ENCODE peak calls at places on chromosomes 5 and 9, in nine cellular contexts. G is psoas muscle, P is body of pancreas, M is adrenal gland, S is fibroblast of the aortic adventitia, R is ascending aorta, J is lower lobe of right lung, B is fibroblast of lung, I is cardiac fibroblast. A is an unnamed sample.

GRCh38 chr9:84723426-84723825 is 53.9 kb downstream of the NTRK2 start:
- DNase-seq in J (no peak), B (no peak), P (no peak), G (no peak), R (no peak), S (no peak), I (no peak), M (no peak), A (no peak)

GRCh38 chr5:152514827-152515397 is 109.8 kb upstream of the NMUR2 start:
- DNase-seq in B (peak), J (no peak), S (peak), I (peak), G (no peak), P (no peak), R (no peak), M (no peak), A (peak)

GRCh38 chr5:125696762-125697161 is 726.4 kb upstream of the GRAMD2B start:
- DNase-seq in J (no peak), S (peak), B (peak), R (no peak), P (peak), G (no peak), I (peak), M (no peak), A (peak)

GRCh38 chr9:86867658-86868313 is 79.5 kb downstream of the GAS1 start:
- DNase-seq in S (no peak), P (peak), G (no peak), M (no peak), J (no peak), B (no peak), I (no peak), R (no peak), A (no peak)

GRCh38 chr5:110478899-110479298 is 247.6 kb downstream of the TMEM232 start:
- DNase-seq in I (peak), M (no peak), R (no peak), B (peak), J (no peak), P (no peak), S (peak), G (no peak), A (peak)

GRCh38 chr5:129384736-129385135 is 75.4 kb upstream of the ADAMTS19 start:
- DNase-seq in P (no peak), G (no peak), M (no peak), B (peak), J (no peak), S (no peak), R (no peak), I (peak), A (no peak)

GRCh38 chr5:150846651-150847333 is 471 bp downstream of the IRGM start:
- DNase-seq in R (peak), P (peak), M (peak), J (no peak), G (no peak), I (peak), B (peak), S (peak), A (peak)

GRCh38 chr5:154312571-154312970 is 122.0 kb downstream of the GALNT10 start:
- DNase-seq in J (no peak), R (no peak), P (no peak), G (no peak), I (peak), S (peak), B (peak), M (no peak), A (peak)

GRCh38 chr9:12785251-12785880 is 10.5 kb downstream of the LURAP1L start:
- DNase-seq in P (peak), J (peak), R (peak), G (no peak), S (peak), I (peak), B (peak), M (peak), A (no peak)

GRCh38 chr9:74120470-74120869 is 376.7 kb upstream of the RORB start:
- DNase-seq in I (no peak), B (no peak), P (no peak), G (no peak), M (no peak), S (no peak), J (no peak), R (no peak), A (no peak)

GRCh38 chr9:135216666-135217431 is 129.4 kb downstream of the OLFM1 start:
- DNase-seq in S (peak), M (no peak), R (no peak), B (no peak), G (no peak), I (no peak), J (peak), P (peak), A (no peak)

GRCh38 chr5:81639556-81639955 is 111.3 kb downstream of the SSBP2 start:
- DNase-seq in R (no peak), S (peak), M (no peak), I (no peak), G (no peak), J (no peak), P (no peak), B (peak), A (peak)

GRCh38 chr5:6812800-6813731 is 99.8 kb downstream of the TENT4A start:
- DNase-seq in P (peak), B (peak), G (no peak), R (peak), J (no peak), S (peak), I (peak), M (peak), A (peak)

GRCh38 chr5:172715931-172716682 is 54.9 kb downstream of the DUSP1 start:
- DNase-seq in J (no peak), M (no peak), I (no peak), G (no peak), S (no peak), B (no peak), R (no peak), P (no peak), A (no peak)

GRCh38 chr5:33649801-33650482 is 209.2 kb downstream of the TARS1 start:
- DNase-seq in R (no peak), P (no peak), J (no peak), G (no peak), M (no peak), I (peak), S (peak), B (peak), A (peak)

GRCh38 chr5:65791721-65792698 is 70.0 kb downstream of the NLN start:
- DNase-seq in P (no peak), J (no peak), I (no peak), S (no peak), G (no peak), R (no peak), M (no peak), B (peak), A (no peak)

GRCh38 chr9:94974154-94974860 is 247.8 kb downstream of the AOPEP start:
- DNase-seq in G (no peak), J (no peak), R (peak), S (peak), P (no peak), M (no peak), B (no peak), I (peak), A (no peak)

GRCh38 chr9:95286151-95286550 is 31.4 kb downstream of the FANCC start:
- DNase-seq in I (no peak), S (peak), M (no peak), R (no peak), B (peak), G (no peak), J (no peak), P (no peak), A (peak)

GRCh38 chr9:132849168-132849831 is 28.8 kb downstream of the AK8 start:
- DNase-seq in I (no peak), S (peak), J (no peak), R (no peak), G (no peak), B (no peak), P (peak), M (peak), A (peak)

GRCh38 chr9:127116946-127117345 is 5.5 kb downstream of the ANGPTL2 start:
- DNase-seq in R (no peak), B (peak), J (no peak), I (peak), M (no peak), G (no peak), P (no peak), S (no peak), A (peak)

GRCh38 chr5:90644132-90644531 is 85.5 kb downstream of the ADGRV1 start:
- DNase-seq in P (no peak), G (no peak), I (no peak), B (no peak), M (no peak), J (no peak), R (no peak), S (no peak), A (no peak)

GRCh38 chr9:103734471-103734870 is 359.6 kb upstream of the SMC2 start:
- DNase-seq in I (peak), J (no peak), S (no peak), R (no peak), B (no peak), G (no peak), P (no peak), M (no peak), A (no peak)

GRCh38 chr5:14872070-14872989 is 752 bp upstream of the ANKH start:
- DNase-seq in P (peak), B (peak), G (peak), J (peak), S (peak), R (peak), M (peak), I (peak), A (peak)

GRCh38 chr5:142743677-142744441 is 26.3 kb upstream of the ARHGAP26 start:
- DNase-seq in B (peak), P (no peak), M (no peak), I (peak), G (no peak), R (no peak), S (peak), J (no peak), A (peak)

GRCh38 chr9:94899464-94900221 is 173.1 kb downstream of the AOPEP start:
- DNase-seq in R (no peak), S (no peak), G (no peak), P (no peak), J (no peak), B (peak), M (no peak), I (no peak), A (no peak)

GRCh38 chr5:74256947-74257573 is 383.5 kb downstream of the ENC1 start:
- DNase-seq in G (no peak), S (peak), R (no peak), J (no peak), B (no peak), M (no peak), P (no peak), I (no peak), A (peak)

GRCh38 chr5:2872676-2873075 is 121.2 kb upstream of the IRX2 start:
- DNase-seq in G (no peak), R (no peak), P (no peak), B (no peak), M (no peak), J (no peak), I (no peak), S (no peak), A (no peak)

GRCh38 chr9:32247173-32247572 is 137.3 kb upstream of the ACO1 start:
- DNase-seq in S (no peak), B (no peak), M (peak), G (no peak), J (no peak), I (no peak), R (no peak), P (no peak), A (no peak)

GRCh38 chr9:84296146-84296843 is 44.3 kb downstream of the SLC28A3 start:
- DNase-seq in R (no peak), I (peak), G (no peak), J (no peak), P (no peak), B (peak), M (peak), S (peak), A (peak)

GRCh38 chr9:78213696-78214095 is 22.2 kb upstream of the CEP78 start:
- DNase-seq in R (no peak), G (no peak), B (peak), I (peak), J (no peak), S (peak), P (no peak), M (no peak), A (peak)

GRCh38 chr5:179368806-179369529 is 23.7 kb upstream of the ADAMTS2 start:
- DNase-seq in S (no peak), I (no peak), J (peak), P (no peak), G (no peak), M (peak), R (no peak), B (no peak), A (no peak)

GRCh38 chr5:10301266-10301665 is 6.4 kb downstream of the CMBL start:
- DNase-seq in S (no peak), M (no peak), I (no peak), P (peak), J (no peak), R (no peak), B (no peak), G (no peak), A (no peak)

GRCh38 chr9:4077499-4078102 is 222.3 kb downstream of the GLIS3 start:
- DNase-seq in R (peak), M (peak), J (peak), I (peak), G (peak), B (peak), S (peak), P (peak), A (peak)

GRCh38 chr9:35938474-35939145 is 19.3 kb downstream of the OR2S2 start:
- DNase-seq in I (no peak), S (no peak), J (no peak), R (no peak), G (no peak), B (no peak), M (no peak), P (no peak), A (no peak)

GRCh38 chr9:5430912-5431311 is 6.8 kb downstream of the PLGRKT start:
- DNase-seq in M (no peak), I (no peak), P (no peak), G (no peak), S (no peak), R (no peak), B (no peak), J (no peak), A (no peak)

GRCh38 chr9:105154723-105155191 is 89.7 kb upstream of the SLC44A1 start:
- DNase-seq in S (peak), I (peak), B (peak), J (no peak), R (no peak), G (no peak), P (no peak), M (peak), A (peak)

GRCh38 chr5:129243058-129243457 is 148.5 kb downstream of the ISOC1 start:
- DNase-seq in I (peak), P (no peak), R (no peak), S (peak), B (no peak), J (no peak), M (no peak), G (no peak), A (peak)

GRCh38 chr9:137673871-137674270 is 55.1 kb downstream of the EHMT1 start:
- DNase-seq in G (no peak), J (no peak), B (no peak), R (no peak), P (no peak), M (no peak), I (no peak), S (peak), A (peak)

GRCh38 chr9:109450346-109450745 is 47.8 kb downstream of the PTPN3 start:
- DNase-seq in R (no peak), I (peak), P (no peak), B (no peak), G (no peak), J (no peak), S (no peak), M (no peak), A (no peak)

GRCh38 chr9:23590601-23591000 is 235.4 kb downstream of the ELAVL2 start:
- DNase-seq in B (no peak), R (no peak), P (no peak), S (no peak), J (no peak), M (no peak), G (no peak), I (no peak), A (no peak)
- H3K4me3 ChIP-seq in B (no peak), R (peak), P (no peak), S (no peak), J (peak), M (no peak), G (peak), I (no peak), A (no peak)

DNA sequence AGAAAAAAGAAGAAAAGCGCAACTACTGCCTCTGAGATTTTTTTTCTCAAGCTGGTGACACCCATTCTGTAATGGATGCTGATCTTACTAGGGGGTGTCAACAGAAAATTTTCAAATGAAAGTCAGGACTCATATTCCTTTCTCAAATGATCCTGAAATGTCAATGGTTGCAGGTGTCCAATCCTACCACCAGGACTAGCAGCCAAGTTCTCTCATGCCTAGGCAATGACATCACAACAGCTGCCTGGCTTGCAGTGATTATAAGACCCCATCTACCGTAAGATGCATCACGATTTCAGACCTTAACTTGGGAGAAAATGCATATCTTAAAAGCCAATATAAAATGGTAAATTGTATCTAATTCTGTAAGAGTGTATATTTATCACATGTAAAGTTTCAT is 104.6 kb downstream of the DENND1A start:
- DNase-seq in B (peak), G (no peak), M (no peak), P (no peak), S (no peak), I (peak), J (no peak), R (no peak), A (peak)
- TF ChIP-seq CTCF in B (no peak), G (peak), M (no peak), P (no peak), S (no peak), I (peak), J (no peak), R (no peak), A (peak)

GRCh38 chr9:129177791-129178578 is at the start of gene IER5L:
- DNase-seq in R (peak), I (peak), S (peak), M (peak), B (peak), J (peak), G (peak), P (peak), A (peak)

GRCh38 chr9:129176786-129177442 is 1.1 kb downstream of the IER5L start:
- DNase-seq in P (peak), M (peak), R (no peak), B (peak), I (peak), G (peak), S (peak), J (peak), A (peak)

GRCh38 chr9:129177443-129177790 is 644 bp downstream of the IER5L start:
- DNase-seq in R (no peak), B (no peak), M (no peak), P (no peak), I (no peak), S (peak), J (no peak), G (no peak), A (no peak)

GRCh38 chr9:129178983-129179382 is 922 bp upstream of the IER5L start:
- DNase-seq in M (no peak), B (no peak), G (no peak), R (no peak), I (no peak), J (no peak), P (no peak), S (no peak), A (no peak)

DNA sequence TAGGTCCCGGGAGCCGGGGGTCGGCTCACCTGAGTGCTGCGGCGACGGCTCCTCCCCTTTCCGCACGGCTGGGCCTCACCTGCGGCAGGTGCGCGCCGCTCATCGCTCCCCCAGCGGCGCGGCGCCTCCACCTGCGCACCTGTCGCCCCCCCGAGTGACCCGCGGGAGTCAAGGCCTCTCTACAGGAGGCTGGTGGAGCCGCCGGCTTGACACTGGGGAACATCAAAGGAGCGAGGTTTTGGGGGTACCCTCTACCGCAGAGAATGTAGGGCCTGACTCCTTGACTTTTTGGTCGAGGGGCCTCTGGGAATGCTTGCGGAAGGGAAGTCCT is 483 bp upstream of the IER5L start:
- DNase-seq in P (no peak), J (no peak), M (no peak), I (no peak), R (no peak), G (no peak), S (no peak), B (no peak), A (no peak)
- H3K4me3 ChIP-seq in P (no peak), J (peak), M (no peak), I (no peak), R (peak), G (peak), S (peak), B (peak), A (no peak)

GRCh38 chr5:107580902-107581823 is 89.6 kb downstream of the EFNA5 start:
- DNase-seq in J (no peak), G (no peak), P (no peak), R (no peak), I (peak), M (no peak), S (peak), B (no peak), A (peak)
- TF ChIP-seq CTCF in J (no peak), G (no peak), P (no peak), R (no peak), I (no peak), M (no peak), S (no peak), B (no peak), A (no peak)

DNA sequence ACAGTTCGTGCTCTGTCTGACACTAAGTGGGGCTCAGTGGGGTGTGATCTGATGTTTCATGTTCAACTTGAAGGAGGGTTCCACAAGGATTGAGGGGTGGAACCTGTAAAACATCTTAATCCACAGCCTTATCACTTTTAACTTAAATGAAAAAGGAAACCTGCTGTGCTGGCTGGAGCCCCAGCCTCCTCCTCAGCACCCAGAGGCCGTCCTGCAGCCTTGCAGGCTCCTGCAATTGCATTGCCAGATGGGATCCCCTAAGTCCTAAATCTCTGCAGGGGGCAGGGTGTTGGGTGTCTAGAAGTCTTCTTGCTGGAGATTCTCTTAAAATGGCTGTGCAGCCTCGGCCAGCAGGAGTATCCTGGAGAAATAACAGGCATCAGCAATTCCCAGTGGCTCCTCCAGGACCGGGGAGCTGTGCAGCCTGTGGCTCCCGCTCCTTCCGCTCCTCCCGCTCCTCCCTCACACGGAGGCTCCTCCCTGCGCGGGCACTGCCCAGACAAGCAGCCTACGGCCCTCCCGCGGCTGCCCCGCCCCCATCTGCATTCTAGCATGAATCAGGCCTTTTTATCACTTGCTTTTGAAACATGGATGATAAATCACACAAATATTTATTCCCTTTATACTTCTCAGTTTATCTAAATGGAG is 131.0 kb downstream of the ADAMTS16 start:
- DNase-seq in J (peak), M (peak), I (peak), S (peak), P (peak), B (peak), R (peak), G (peak), A (peak)
- H3K4me3 ChIP-seq in J (peak), M (no peak), I (peak), S (peak), P (no peak), B (no peak), R (peak), G (peak), A (peak)

GRCh38 chr5:128083811-128084227 is 253 bp downstream of the SLC12A2 start:
- DNase-seq in I (no peak), M (no peak), B (no peak), J (no peak), G (no peak), P (no peak), R (no peak), S (peak), A (no peak)
- TF ChIP-seq CTCF in I (no peak), M (peak), B (peak), J (peak), G (peak), P (peak), R (no peak), S (peak), A (peak)

DNA sequence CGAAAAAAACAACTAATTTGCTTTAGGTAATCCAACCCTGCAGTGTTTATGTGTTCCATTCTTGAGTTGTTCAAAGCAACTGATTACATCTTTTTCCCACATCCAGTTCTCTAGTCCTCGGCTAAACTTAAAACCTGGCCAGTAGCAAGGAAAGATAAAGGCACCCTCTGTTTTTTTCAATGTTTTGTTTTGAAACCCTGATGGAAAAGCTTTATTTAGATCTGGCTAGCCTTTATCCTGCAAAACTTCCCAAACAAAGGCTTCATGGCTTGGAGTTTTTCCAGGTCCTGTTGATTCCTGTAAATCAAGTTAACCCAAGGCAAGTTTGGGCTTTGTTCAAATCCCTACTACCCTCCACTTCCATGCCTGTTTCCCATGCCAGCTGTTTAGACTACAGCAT is 105.1 kb downstream of the CEMIP2 start:
- DNase-seq in S (peak), P (no peak), R (no peak), I (no peak), B (peak), M (no peak), G (no peak), J (no peak), A (peak)
- H3K4me3 ChIP-seq in S (no peak), P (no peak), R (no peak), I (no peak), B (no peak), M (no peak), G (no peak), J (no peak), A (no peak)